ENCODE peak calls at places on chromosomes 3 and 15, in nine cellular contexts. B, D, X, N, K, R, W, C and Y are unnamed samples.

GRCh38 chr3:141294848-141295247 is 63.2 kb downstream of the PXYLP1 start:
- DNase-seq in N (peak), W (no peak), C (peak), X (no peak), R (no peak), B (no peak), K (peak), D (peak), Y (peak)

GRCh38 chr3:166688665-166689064 is 691.4 kb downstream of the ZBBX start:
- DNase-seq in N (no peak), R (no peak), C (no peak), X (no peak), K (peak), B (no peak), D (peak), W (no peak), Y (no peak)

GRCh38 chr3:97687734-97688133 is 76.8 kb upstream of the ARL6 start:
- DNase-seq in W (no peak), X (no peak), N (no peak), K (no peak), C (no peak), B (no peak), D (peak), R (no peak), Y (no peak)

GRCh38 chr3:122560680-122561079 is 3.4 kb downstream of the PARP9 start:
- DNase-seq in K (peak), B (no peak), C (peak), X (no peak), R (no peak), D (peak), N (peak), W (peak), Y (peak)

GRCh38 chr15:25905140-25905539 is 42.0 kb upstream of the ATP10A start:
- DNase-seq in X (peak), W (no peak), D (peak), N (peak), K (peak), R (no peak), B (no peak), C (peak), Y (peak)

GRCh38 chr3:134376385-134376765 is 2.1 kb upstream of the AMOTL2 start:
- DNase-seq in R (no peak), N (no peak), B (peak), C (no peak), D (no peak), K (no peak), X (no peak), W (no peak), Y (no peak)

GRCh38 chr3:27800261-27800660 is 78.1 kb upstream of the EOMES start:
- DNase-seq in D (peak), R (no peak), K (no peak), X (no peak), W (no peak), N (no peak), C (peak), B (no peak), Y (no peak)

GRCh38 chr15:89412906-89413411 is 78.3 kb upstream of the POLG start:
- DNase-seq in K (no peak), C (no peak), W (no peak), B (no peak), R (no peak), X (no peak), N (no peak), D (no peak), Y (no peak)

GRCh38 chr3:40290396-40290795 is 19.1 kb upstream of the EIF1B start:
- DNase-seq in C (no peak), X (no peak), B (no peak), R (no peak), N (no peak), D (no peak), K (no peak), W (peak), Y (no peak)

GRCh38 chr3:128523591-128523990 is 30.6 kb upstream of the GATA2 start:
- DNase-seq in K (no peak), D (no peak), W (no peak), R (no peak), X (no peak), B (no peak), C (no peak), N (no peak), Y (no peak)

GRCh38 chr15:49247556-49248102 is 77.6 kb downstream of the GALK2 start:
- DNase-seq in W (no peak), D (no peak), B (no peak), N (no peak), C (peak), X (no peak), R (no peak), K (peak), Y (peak)

GRCh38 chr3:102745881-102746280 is 311.1 kb downstream of the ZPLD1 start:
- DNase-seq in D (peak), R (no peak), N (no peak), C (peak), W (no peak), B (no peak), K (peak), X (no peak), Y (peak)

GRCh38 chr3:99641984-99642383 is 3.6 kb downstream of the COL8A1 start:
- DNase-seq in B (no peak), D (no peak), C (no peak), W (no peak), R (no peak), N (no peak), X (no peak), K (no peak), Y (no peak)

GRCh38 chr3:126378341-126378751 is 16.4 kb upstream of the CFAP100 start:
- DNase-seq in W (no peak), K (no peak), N (no peak), B (no peak), C (no peak), R (peak), X (no peak), D (no peak), Y (no peak)

GRCh38 chr3:66803206-66803605 is 194.9 kb upstream of the KBTBD8 start:
- DNase-seq in D (no peak), C (no peak), W (no peak), R (no peak), B (no peak), N (no peak), X (no peak), K (no peak), Y (no peak)

GRCh38 chr15:33215941-33216872 is 21.7 kb upstream of the FMN1 start:
- DNase-seq in N (peak), K (no peak), X (no peak), D (peak), C (peak), W (no peak), B (no peak), R (no peak), Y (peak)

GRCh38 chr3:38610436-38610835 is 39.1 kb downstream of the SCN5A start:
- DNase-seq in R (no peak), W (no peak), B (peak), N (no peak), K (no peak), D (no peak), C (no peak), X (no peak), Y (no peak)

GRCh38 chr15:72193781-72194396 is 3.7 kb downstream of the GRAMD2A start:
- DNase-seq in W (no peak), K (no peak), C (peak), R (no peak), N (no peak), D (no peak), B (no peak), X (no peak), Y (peak)

DNA sequence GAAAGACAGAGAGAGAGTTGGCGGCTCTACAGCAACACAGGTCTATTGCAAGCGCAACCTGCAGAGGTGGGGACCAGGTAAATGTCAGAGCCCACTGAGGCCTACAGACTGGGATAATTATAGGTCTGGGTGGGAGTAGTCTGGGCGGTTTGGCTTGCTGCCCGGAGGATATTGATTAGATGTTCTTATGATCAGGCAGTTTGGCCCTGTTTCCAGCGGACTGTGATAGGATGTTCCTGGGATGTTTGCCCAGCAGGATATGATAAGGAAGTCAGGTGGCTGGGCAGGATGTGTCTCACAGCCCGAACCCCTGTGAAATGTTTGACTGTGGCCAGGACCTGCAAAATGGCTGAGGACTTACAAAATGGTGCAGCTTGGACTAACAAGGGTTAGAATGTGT is 364.9 kb downstream of the NAALADL2 start:
- DNase-seq in K (no peak), R (no peak), C (no peak), D (no peak), N (no peak), W (peak), X (no peak), B (no peak), Y (no peak)
- TF ChIP-seq CTCF in K (no peak), R (no peak), C (no peak), D (no peak), N (no peak), W (no peak), X (no peak), B (no peak), Y (no peak)

DNA sequence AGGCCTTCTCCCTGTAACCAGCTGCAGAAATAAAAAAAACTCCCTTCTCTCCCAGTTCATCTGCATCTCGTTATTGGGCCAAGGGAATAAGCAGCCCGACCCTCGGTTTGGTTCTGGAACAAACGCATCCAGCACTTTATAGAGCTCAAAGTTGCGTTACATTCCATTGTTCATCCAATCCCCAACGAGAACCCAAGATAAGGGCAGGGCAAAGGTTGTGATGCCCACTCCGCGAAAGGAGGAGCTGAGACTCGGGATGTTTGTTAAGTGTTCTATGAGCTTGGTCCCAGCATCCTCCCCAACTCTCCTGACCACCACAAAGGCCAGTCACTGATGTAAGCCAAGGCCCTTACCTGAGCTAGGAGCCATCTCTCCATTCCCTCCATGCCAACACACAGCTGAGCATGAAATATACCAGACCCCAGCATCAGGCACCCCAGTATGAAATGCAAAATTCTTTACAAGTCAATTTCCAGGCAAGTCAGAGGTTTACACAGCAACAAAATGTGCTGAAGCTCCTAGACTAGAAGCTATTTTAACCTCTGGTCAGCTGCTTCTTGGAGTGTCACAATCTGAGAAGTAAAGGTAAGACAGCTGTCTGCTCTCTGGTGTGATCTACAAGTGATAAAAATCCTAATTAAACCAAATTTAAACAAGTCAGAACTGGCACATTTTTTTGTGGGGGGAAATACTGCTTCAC is 17.9 kb downstream of the CCDC12 start:
- DNase-seq in C (no peak), D (no peak), B (no peak), K (no peak), W (no peak), N (no peak), R (no peak), X (no peak), Y (peak)
- H3K4me3 ChIP-seq in C (no peak), D (no peak), B (no peak), K (no peak), W (no peak), N (no peak), R (no peak), X (no peak), Y (no peak)

GRCh38 chr3:13285007-13285567 is 135.0 kb downstream of the NUP210 start:
- DNase-seq in D (no peak), X (no peak), C (no peak), R (no peak), B (peak), N (no peak), W (no peak), K (no peak), Y (no peak)

GRCh38 chr3:13282528-13282985 is 137.6 kb downstream of the NUP210 start:
- DNase-seq in X (no peak), C (no peak), K (no peak), D (no peak), R (no peak), W (no peak), N (no peak), B (peak), Y (no peak)

GRCh38 chr3:13281657-13282527 is 138.2 kb downstream of the NUP210 start:
- DNase-seq in R (peak), C (no peak), W (peak), K (no peak), X (peak), N (no peak), D (peak), B (peak), Y (no peak)

GRCh38 chr3:13283877-13284264 is 136.3 kb downstream of the NUP210 start:
- DNase-seq in D (no peak), K (no peak), X (no peak), B (no peak), W (no peak), N (no peak), R (no peak), C (no peak), Y (no peak)

DNA sequence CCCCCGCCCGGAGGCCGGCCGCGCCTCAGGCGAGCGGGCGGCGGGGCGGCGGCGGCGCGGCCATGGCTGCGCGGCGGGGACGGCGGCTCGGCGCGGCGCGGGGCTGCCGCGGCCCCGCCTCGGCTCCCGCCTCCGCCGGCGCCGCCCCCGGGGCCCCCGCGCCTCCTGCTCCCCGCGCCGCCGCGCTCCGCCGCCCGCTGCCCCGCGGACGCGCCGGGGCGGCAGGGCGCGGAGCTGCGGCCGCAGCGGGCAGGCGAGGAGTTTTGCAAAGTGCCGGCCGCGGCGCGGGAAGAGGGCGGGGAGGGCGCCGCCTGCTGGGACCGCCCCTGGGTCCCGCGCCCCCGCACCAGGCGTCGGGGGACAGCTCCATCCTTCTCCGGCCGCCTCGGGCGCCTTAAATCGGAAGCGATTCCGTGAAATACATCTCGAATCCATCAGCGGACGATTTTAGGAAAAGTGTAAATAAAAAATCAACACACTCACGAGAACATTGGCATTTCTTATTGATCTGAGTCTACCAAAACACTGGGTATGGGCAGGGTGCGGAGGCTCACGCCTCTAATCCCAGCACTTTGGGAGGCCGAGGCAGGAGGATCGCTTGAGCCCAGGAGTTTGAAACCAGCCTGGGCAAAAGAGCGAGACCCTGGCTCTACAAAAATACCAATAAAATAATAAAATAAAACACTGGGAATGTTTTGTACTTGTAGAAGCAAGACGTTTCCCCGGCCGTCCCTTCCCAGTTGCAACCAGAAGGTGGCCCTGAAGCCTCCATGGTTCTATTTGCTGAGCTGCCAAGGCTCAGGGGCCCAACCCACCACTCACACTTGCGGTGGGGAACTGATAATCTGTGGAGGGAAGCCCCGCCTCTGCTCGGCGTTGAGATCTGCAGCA is 136.9 kb downstream of the NUP210 start:
- DNase-seq in D (no peak), N (no peak), B (peak), W (no peak), C (no peak), X (no peak), R (no peak), K (no peak), Y (no peak)
- TF ChIP-seq CTCF in D (peak), N (no peak), B (peak), W (peak), C (no peak), X (peak), R (no peak), K (peak), Y (peak)

DNA sequence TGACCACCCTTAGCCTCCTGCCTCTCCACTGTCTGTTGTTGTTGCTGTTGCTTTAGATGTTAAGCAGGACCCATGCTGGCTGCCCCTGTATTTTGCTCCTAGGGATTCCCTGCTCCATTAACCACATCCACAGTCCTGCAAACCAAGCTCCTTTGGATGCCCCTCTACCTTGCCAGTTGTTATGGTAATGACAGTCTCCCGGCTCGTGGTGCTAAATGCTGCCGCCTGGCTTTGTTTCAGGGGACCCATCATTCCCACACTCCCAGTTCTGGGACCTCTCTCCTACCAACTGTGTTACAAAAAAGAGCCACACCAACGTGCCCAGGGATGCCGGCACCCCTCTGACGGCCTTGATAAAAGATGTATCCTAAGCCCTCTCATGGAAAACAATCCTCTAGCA is 15.5 kb upstream of the MCCC1 start:
- DNase-seq in C (no peak), K (no peak), D (no peak), R (no peak), X (no peak), B (no peak), N (no peak), W (no peak), Y (no peak)
- H3K4me3 ChIP-seq in C (no peak), K (no peak), D (no peak), R (no peak), X (no peak), B (no peak), N (no peak), W (no peak), Y (no peak)

GRCh38 chr3:100779475-100779874 is 70.2 kb downstream of the TFG start:
- DNase-seq in N (no peak), W (no peak), D (no peak), R (no peak), X (no peak), C (no peak), K (no peak), B (no peak), Y (no peak)

GRCh38 chr3:100777271-100777670 is 68.0 kb downstream of the TFG start:
- DNase-seq in R (no peak), B (no peak), C (peak), X (no peak), N (peak), W (no peak), D (peak), K (peak), Y (peak)

GRCh38 chr3:100776097-100776729 is 66.9 kb downstream of the TFG start:
- DNase-seq in N (no peak), R (no peak), X (no peak), C (no peak), W (no peak), B (no peak), K (no peak), D (no peak), Y (no peak)

GRCh38 chr3:100775669-100776068 is 66.4 kb downstream of the TFG start:
- DNase-seq in K (no peak), W (no peak), X (no peak), B (no peak), N (no peak), C (no peak), D (no peak), R (no peak), Y (no peak)

GRCh38 chr3:100776736-100777135 is 67.4 kb downstream of the TFG start:
- DNase-seq in W (no peak), K (no peak), N (no peak), B (no peak), C (no peak), R (no peak), X (no peak), D (no peak), Y (no peak)
- TF ChIP-seq CTCF in W (no peak), K (peak), N (no peak), B (no peak), C (no peak), R (no peak), X (no peak), D (peak), Y (peak)

DNA sequence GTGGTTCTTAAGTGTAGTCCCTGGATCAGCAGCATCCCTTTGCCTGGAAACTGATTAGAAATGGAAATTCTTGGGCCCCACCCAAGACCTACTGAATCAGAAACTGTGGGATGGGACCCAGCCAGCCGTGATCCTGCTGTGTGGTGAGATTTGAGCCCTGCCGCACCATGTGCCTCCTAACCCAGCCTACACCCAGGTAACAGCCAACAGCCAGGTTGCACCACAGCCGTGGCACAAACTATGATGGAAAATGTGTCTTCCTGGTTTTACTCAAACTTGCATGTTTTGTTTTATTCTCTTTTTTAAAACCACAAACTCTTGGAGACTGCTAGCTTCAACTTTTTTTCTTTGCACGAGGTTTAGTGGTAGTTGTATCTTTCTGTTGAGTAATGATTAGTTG is 2.6 kb downstream of the LIMD1 start:
- DNase-seq in D (no peak), K (peak), R (no peak), C (peak), N (no peak), W (peak), X (peak), B (peak), Y (peak)
- H3K4me3 ChIP-seq in D (no peak), K (peak), R (no peak), C (peak), N (peak), W (no peak), X (peak), B (peak), Y (no peak)

DNA sequence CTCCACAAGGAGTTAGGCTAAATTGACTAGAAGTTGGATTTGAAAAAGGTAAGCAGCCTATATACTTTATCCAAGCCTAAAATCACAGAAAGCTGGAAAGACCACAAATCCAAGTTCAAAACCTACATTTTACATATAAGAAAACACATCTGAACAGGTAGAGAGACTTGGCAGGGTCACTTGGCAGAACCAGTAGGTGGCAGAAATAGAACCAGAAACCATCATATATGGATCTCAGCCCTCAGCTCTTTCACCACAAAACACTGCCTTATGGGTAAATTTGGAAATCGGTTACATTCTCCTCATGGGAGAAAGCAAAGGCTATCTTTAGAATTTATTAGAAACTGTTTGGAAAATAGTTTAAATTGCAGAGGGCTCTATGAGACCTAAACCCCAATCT is 44.2 kb downstream of the MKRN2 start:
- DNase-seq in B (no peak), K (no peak), R (no peak), X (no peak), C (peak), W (no peak), N (no peak), D (no peak), Y (peak)
- TF ChIP-seq CTCF in B (no peak), K (no peak), R (no peak), X (peak), C (peak), W (peak), N (peak), D (no peak), Y (peak)